ENCODE peak calls at places on chromosomes 12 and 14, in six cellular contexts. K, Y, A, Q, B and H are unnamed samples.
A peak's percentile ranks its signal among the peaks of the same experiment; 100 is the strongest.

GRCh38 chr12:7608184-7608911 is 57.4 kb downstream of the APOBEC1 start:
- DNase-seq in K (no peak), Y (no peak), A (no peak), Q (no peak), B (no peak), H (no peak)

GRCh38 chr12:32365473-32366064 is 33.8 kb upstream of the FGD4 start:
- DNase-seq in K (peak; percentile 82), Y (peak; percentile 78), A (peak; percentile 70), Q (peak; percentile 70), B (peak; percentile 29), H (peak; percentile 79)

GRCh38 chr14:73460691-73461127 is 2.4 kb upstream of the NUMB start:
- DNase-seq in K (peak; percentile 77), Y (peak; percentile 68), A (no peak), Q (no peak), B (no peak), H (no peak)

GRCh38 chr14:91281346-91281745 is 36.8 kb upstream of the GPR68 start:
- DNase-seq in K (peak; percentile 15), Y (no peak), A (no peak), Q (no peak), B (no peak), H (peak; percentile 14)

GRCh38 chr14:71586131-71586893 is 345.9 kb upstream of the RGS6 start:
- DNase-seq in K (peak; percentile 59), Y (peak; percentile 40), A (peak; percentile 60), Q (no peak), B (no peak), H (no peak)

GRCh38 chr14:23145794-23146422 is 26.9 kb upstream of the CEBPE start:
- DNase-seq in K (no peak), Y (peak; percentile 82), A (no peak), Q (no peak), B (no peak), H (peak; percentile 79)

GRCh38 chr12:131634037-131634436 is 76.9 kb upstream of the SFSWAP start:
- DNase-seq in K (no peak), Y (no peak), A (no peak), Q (no peak), B (no peak), H (no peak)

GRCh38 chr12:68350753-68351152 is 18.6 kb upstream of the MDM1 start:
- DNase-seq in K (peak; percentile 41), Y (no peak), A (no peak), Q (no peak), B (no peak), H (peak; percentile 24)

GRCh38 chr12:51922146-51922545 is 14.8 kb downstream of the ACVRL1 start:
- DNase-seq in K (no peak), Y (no peak), A (no peak), Q (no peak), B (no peak), H (no peak)

GRCh38 chr14:105532735-105533141 is 6.4 kb downstream of the TMEM121 start:
- DNase-seq in K (no peak), Y (no peak), A (no peak), Q (no peak), B (no peak), H (peak; percentile 63)

GRCh38 chr12:94760786-94761185 is 110.4 kb upstream of the TMCC3 start:
- DNase-seq in K (peak; percentile 21), Y (no peak), A (no peak), Q (no peak), B (no peak), H (peak; percentile 16)

GRCh38 chr14:74965770-74966153 is 10.4 kb upstream of the PGF start:
- DNase-seq in K (peak; percentile 39), Y (no peak), A (no peak), Q (no peak), B (no peak), H (peak; percentile 33)

GRCh38 chr12:29320295-29321090 is 60.5 kb downstream of the ERGIC2 start:
- DNase-seq in K (peak; percentile 93), Y (peak; percentile 75), A (no peak), Q (no peak), B (no peak), H (no peak)

GRCh38 chr12:61490732-61491498 is 769.3 kb upstream of the USP15 start:
- DNase-seq in K (no peak), Y (peak; percentile 48), A (no peak), Q (no peak), B (no peak), H (no peak)

GRCh38 chr12:50055831-50056628 is 1.4 kb upstream of the ASIC1 start:
- DNase-seq in K (peak; percentile 46), Y (peak; percentile 64), A (no peak), Q (peak; percentile 81), B (no peak), H (peak; percentile 48)

GRCh38 chr14:60090864-60091519 is 731 bp upstream of the PCNX4 start:
- DNase-seq in K (peak; percentile 64), Y (peak; percentile 75), A (no peak), Q (no peak), B (no peak), H (peak; percentile 40)

GRCh38 chr12:104638760-104639319 is 182.1 kb downstream of the CHST11 start:
- DNase-seq in K (no peak), Y (no peak), A (no peak), Q (no peak), B (no peak), H (no peak)

GRCh38 chr12:131093971-131094830 is 140.5 kb downstream of the ADGRD1 start:
- DNase-seq in K (no peak), Y (no peak), A (no peak), Q (peak; percentile 24), B (no peak), H (no peak)

GRCh38 chr14:63438065-63438757 is 105.0 kb downstream of the PPP2R5E start:
- DNase-seq in K (peak; percentile 92), Y (peak; percentile 81), A (no peak), Q (no peak), B (no peak), H (peak; percentile 94)

GRCh38 chr12:111775205-111776193 is 8.8 kb downstream of the ALDH2 start:
- DNase-seq in K (peak; percentile 93), Y (peak; percentile 90), A (no peak), Q (no peak), B (no peak), H (peak; percentile 38)

GRCh38 chr14:20751963-20752562 is 6.4 kb downstream of the EDDM3A start:
- DNase-seq in K (no peak), Y (no peak), A (no peak), Q (peak; percentile 52), B (no peak), H (no peak)

GRCh38 chr12:64968989-64969819 is 144.8 kb downstream of the TBC1D30 start:
- DNase-seq in K (no peak), Y (peak; percentile 43), A (no peak), Q (no peak), B (no peak), H (no peak)
- H3K4me2 ChIP-seq in K (no peak overlapping the region), Y (no peak overlapping the region), A (no peak overlapping the region), Q (no peak overlapping the region), B (no peak overlapping the region), H (no peak overlapping the region)

GRCh38 chr12:116766746-116767145 is 28.6 kb downstream of the RNFT2 start:
- DNase-seq in K (no peak), Y (no peak), A (no peak), Q (no peak), B (no peak), H (no peak)

GRCh38 chr12:116766285-116766684 is 28.2 kb downstream of the RNFT2 start:
- DNase-seq in K (no peak), Y (no peak), A (no peak), Q (no peak), B (no peak), H (no peak)

GRCh38 chr12:116773276-116773731 is 35.2 kb downstream of the RNFT2 start:
- DNase-seq in K (no peak), Y (no peak), A (no peak), Q (peak; percentile 55), B (no peak), H (no peak)

GRCh38 chr12:116774020-116774419 is 35.9 kb downstream of the RNFT2 start:
- DNase-seq in K (no peak), Y (no peak), A (no peak), Q (no peak), B (no peak), H (no peak)

DNA sequence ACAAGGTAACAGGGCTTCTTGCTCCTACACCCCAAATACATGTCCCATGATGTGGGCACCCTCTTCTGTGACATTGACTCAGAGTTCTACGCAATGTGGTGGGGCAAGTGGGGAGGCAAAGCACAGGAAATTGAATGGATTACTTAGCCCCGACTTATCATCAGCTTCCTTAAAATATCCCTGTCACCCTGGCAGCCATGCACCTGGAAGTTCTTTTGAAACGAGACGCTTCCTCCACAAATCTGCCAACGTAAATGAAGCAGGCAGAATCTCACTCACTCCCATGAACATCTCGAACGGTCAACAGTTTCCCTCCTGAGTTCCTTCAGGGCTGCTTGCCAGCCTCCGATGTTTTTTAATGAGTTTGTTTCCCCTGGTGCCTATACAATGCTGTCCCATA is 33.5 kb downstream of the RNFT2 start:
- DNase-seq in K (peak; percentile 8), Y (no peak), A (no peak), Q (no peak), B (no peak), H (no peak)
- H3K14ac ChIP-seq in K (no peak overlapping the region), Y (no peak overlapping the region), A (no peak overlapping the region), Q (no peak overlapping the region), B (no peak overlapping the region), H (no peak overlapping the region)

GRCh38 chr12:121283388-121283787 is 13.1 kb downstream of the CAMKK2 start:
- DNase-seq in K (no peak), Y (no peak), A (no peak), Q (no peak), B (no peak), H (no peak)

GRCh38 chr12:121283841-121284240 is 12.7 kb downstream of the CAMKK2 start:
- DNase-seq in K (no peak), Y (no peak), A (no peak), Q (no peak), B (no peak), H (no peak)

GRCh38 chr12:121279507-121279915 is 17.0 kb downstream of the CAMKK2 start:
- DNase-seq in K (peak; percentile 26), Y (no peak), A (no peak), Q (no peak), B (no peak), H (no peak)

GRCh38 chr12:121284551-121285390 is 11.7 kb downstream of the CAMKK2 start:
- DNase-seq in K (peak; percentile 19), Y (peak; percentile 76), A (no peak), Q (no peak), B (no peak), H (no peak)

GRCh38 chr12:121282072-121282742 is 14.3 kb downstream of the CAMKK2 start:
- DNase-seq in K (no peak), Y (no peak), A (no peak), Q (no peak), B (no peak), H (no peak)
- H2AK5ac ChIP-seq in K (no peak overlapping the region), Y (no peak overlapping the region), A (no peak overlapping the region), Q (no peak overlapping the region), B (no peak overlapping the region), H (no peak overlapping the region)

GRCh38 chr14:100639280-100639679 is 52.1 kb upstream of the BEGAIN start:
- DNase-seq in K (no peak), Y (no peak), A (no peak), Q (no peak), B (no peak), H (no peak)

GRCh38 chr14:100638211-100638855 is 51.1 kb upstream of the BEGAIN start:
- DNase-seq in K (no peak), Y (no peak), A (no peak), Q (no peak), B (no peak), H (no peak)

GRCh38 chr14:100641274-100641860 is 54.1 kb upstream of the BEGAIN start:
- DNase-seq in K (no peak), Y (no peak), A (no peak), Q (no peak), B (no peak), H (no peak)

GRCh38 chr14:100644383-100644782 is 57.2 kb upstream of the BEGAIN start:
- DNase-seq in K (no peak), Y (no peak), A (no peak), Q (no peak), B (no peak), H (no peak)

GRCh38 chr14:100640481-100641273 is 53.5 kb upstream of the BEGAIN start:
- DNase-seq in K (peak; percentile 28), Y (peak; percentile 40), A (no peak), Q (no peak), B (no peak), H (no peak)
- H3K4me2 ChIP-seq in K (no peak overlapping the region), Y (peak overlapping the region; percentile 11), A (no peak overlapping the region), Q (no peak overlapping the region), B (no peak overlapping the region), H (no peak overlapping the region)